ENCODE peak calls at places on chromosome 1, in eight cellular contexts. M is hepatocyte, V is neural progenitor cell, N is HCT116, R is GM23338, H is OCI-LY7, J is MM.1S, Q is SK-N-SH. E is an unnamed sample.
A peak's percentile ranks its signal among the peaks of the same experiment; 100 is the strongest.

GRCh38 chr1:21913258-21913657 is 23.9 kb downstream of the HSPG2 start:
- DNase-seq in M (no peak), V (no peak), N (no peak), R (peak; percentile 85), H (no peak), J (no peak), Q (no peak), E (no peak)

GRCh38 chr1:9273177-9273576 is 19.5 kb upstream of the SPSB1 start:
- DNase-seq in M (no peak), V (no peak), N (no peak), R (no peak), H (no peak), J (no peak), Q (no peak), E (no peak)

GRCh38 chr1:247118946-247119446 is 14.8 kb upstream of the ZNF669 start:
- DNase-seq in M (no peak), V (peak; percentile 64), N (peak; percentile 22), R (peak; percentile 97), H (peak; percentile 47), J (peak; percentile 9), Q (peak; percentile 72), E (peak; percentile 66)

GRCh38 chr1:34354367-34354766 is 177.7 kb downstream of the C1orf94 start:
- DNase-seq in M (no peak), V (no peak), N (no peak), R (peak; percentile 10), H (no peak), J (no peak), Q (no peak), E (no peak)

GRCh38 chr1:21919520-21919919 is 17.6 kb downstream of the HSPG2 start:
- DNase-seq in M (no peak), V (no peak), N (no peak), R (no peak), H (no peak), J (no peak), Q (no peak), E (peak; percentile 96)

GRCh38 chr1:25031601-25031965 is 101.5 kb upstream of the RUNX3 start:
- DNase-seq in M (no peak), V (no peak), N (no peak), R (no peak), H (peak; percentile 28), J (no peak), Q (no peak), E (no peak)

GRCh38 chr1:222006715-222007114 is 264.8 kb upstream of the DUSP10 start:
- DNase-seq in M (no peak), V (no peak), N (no peak), R (no peak), H (no peak), J (no peak), Q (peak; percentile 36), E (no peak)

GRCh38 chr1:102693345-102693744 is 415.0 kb downstream of the COL11A1 start:
- DNase-seq in M (no peak), V (no peak), N (no peak), R (no peak), H (no peak), J (no peak), Q (no peak), E (no peak)

GRCh38 chr1:243798726-243799125 is 51.3 kb downstream of the AKT3 start:
- DNase-seq in M (no peak), V (no peak), N (peak; percentile 3), R (no peak), H (no peak), J (no peak), Q (no peak), E (peak; percentile 96)

GRCh38 chr1:221714227-221715116 is 27.4 kb downstream of the DUSP10 start:
- DNase-seq in M (no peak), V (peak; percentile 20), N (no peak), R (peak; percentile 8), H (no peak), J (no peak), Q (no peak), E (no peak)

GRCh38 chr1:19892628-19893168 is 10.5 kb downstream of the OTUD3 start:
- DNase-seq in M (no peak), V (no peak), N (no peak), R (no peak), H (no peak), J (no peak), Q (no peak), E (peak; percentile 40)

GRCh38 chr1:18230840-18231239 is 123.2 kb downstream of the IGSF21 start:
- DNase-seq in M (no peak), V (no peak), N (no peak), R (no peak), H (no peak), J (no peak), Q (no peak), E (no peak)

GRCh38 chr1:1285102-1285571 is 4.9 kb downstream of the SCNN1D start:
- DNase-seq in M (no peak), V (no peak), N (no peak), R (no peak), H (no peak), J (no peak), Q (no peak), E (no peak)

GRCh38 chr1:9482816-9483572 is 56.3 kb upstream of the SLC25A33 start:
- DNase-seq in M (no peak), V (no peak), N (no peak), R (no peak), H (no peak), J (no peak), Q (peak; percentile 1), E (no peak)

GRCh38 chr1:41294213-41294612 is 52.1 kb upstream of the SCMH1 start:
- DNase-seq in M (no peak), V (no peak), N (no peak), R (no peak), H (no peak), J (no peak), Q (no peak), E (no peak)

GRCh38 chr1:63704443-63704842 is 69.4 kb upstream of the ROR1 start:
- DNase-seq in M (no peak), V (no peak), N (no peak), R (no peak), H (no peak), J (no peak), Q (no peak), E (no peak)

GRCh38 chr1:224637510-224637909 is 21.4 kb downstream of the CNIH3 start:
- DNase-seq in M (no peak), V (no peak), N (no peak), R (peak; percentile 15), H (no peak), J (no peak), Q (no peak), E (peak; percentile 81)

GRCh38 chr1:155646307-155646706 is 36.3 kb downstream of the MSTO1 start:
- DNase-seq in M (no peak), V (no peak), N (no peak), R (no peak), H (no peak), J (no peak), Q (no peak), E (peak; percentile 32)

GRCh38 chr1:203001986-203002385 is 5.2 kb upstream of the TMEM183A start:
- DNase-seq in M (no peak), V (no peak), N (no peak), R (no peak), H (no peak), J (no peak), Q (no peak), E (no peak)

GRCh38 chr1:220775238-220775853 is 11.4 kb upstream of the MTARC1 start:
- DNase-seq in M (peak; percentile 41), V (peak; percentile 59), N (no peak), R (peak; percentile 75), H (peak; percentile 33), J (peak; percentile 40), Q (peak; percentile 56), E (peak; percentile 39)

GRCh38 chr1:247089616-247090375 is 11.2 kb upstream of the ZNF670 start:
- DNase-seq in M (no peak), V (peak; percentile 25), N (no peak), R (peak; percentile 15), H (no peak), J (no peak), Q (no peak), E (no peak)

GRCh38 chr1:36323636-36324321 is at the start of gene EVA1B:
- DNase-seq in M (peak; percentile 90), V (peak; percentile 75), N (no peak), R (peak; percentile 76), H (peak; percentile 29), J (peak; percentile 65), Q (peak; percentile 90), E (peak; percentile 79)
- TF ChIP-seq EZH2phosphoT487 in M (no peak), V (no peak), N (no peak), R (no peak), H (no peak), J (no peak), Q (no peak), E (no peak)

GRCh38 chr1:43338001-43338400 is 383 bp downstream of the MPL start:
- DNase-seq in M (no peak), V (no peak), N (no peak), R (no peak), H (no peak), J (no peak), Q (no peak), E (no peak)
- H3K4me2 ChIP-seq in M (no peak overlapping the region), V (no peak overlapping the region), N (no peak overlapping the region), R (no peak overlapping the region), H (no peak overlapping the region), J (no peak overlapping the region), Q (no peak overlapping the region), E (no peak overlapping the region)

DNA sequence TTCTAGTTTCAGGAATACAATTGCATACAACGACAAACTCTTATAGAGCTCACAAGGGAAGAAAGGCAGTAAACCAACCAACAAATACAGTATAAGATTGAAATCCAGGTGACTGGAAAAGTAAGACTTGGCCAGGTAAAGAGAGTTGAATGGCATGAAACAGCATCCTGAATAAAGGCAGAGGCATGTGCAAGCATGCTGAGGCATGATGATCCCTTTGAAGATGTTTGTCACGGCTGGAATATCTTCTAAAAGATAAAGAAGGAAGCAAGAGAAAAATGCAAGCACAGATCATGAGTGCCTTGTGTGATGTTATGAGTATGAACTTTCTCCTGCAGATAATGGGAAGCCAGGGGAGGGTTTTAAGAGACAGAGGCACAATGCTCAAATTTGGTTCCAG is 83.3 kb upstream of the SPATA6 start:
- DNase-seq in M (no peak), V (no peak), N (no peak), R (no peak), H (no peak), J (no peak), Q (no peak), E (no peak)
- TF ChIP-seq EZH2phosphoT487 in M (no peak), V (no peak), N (no peak), R (no peak), H (no peak), J (no peak), Q (no peak), E (no peak)

DNA sequence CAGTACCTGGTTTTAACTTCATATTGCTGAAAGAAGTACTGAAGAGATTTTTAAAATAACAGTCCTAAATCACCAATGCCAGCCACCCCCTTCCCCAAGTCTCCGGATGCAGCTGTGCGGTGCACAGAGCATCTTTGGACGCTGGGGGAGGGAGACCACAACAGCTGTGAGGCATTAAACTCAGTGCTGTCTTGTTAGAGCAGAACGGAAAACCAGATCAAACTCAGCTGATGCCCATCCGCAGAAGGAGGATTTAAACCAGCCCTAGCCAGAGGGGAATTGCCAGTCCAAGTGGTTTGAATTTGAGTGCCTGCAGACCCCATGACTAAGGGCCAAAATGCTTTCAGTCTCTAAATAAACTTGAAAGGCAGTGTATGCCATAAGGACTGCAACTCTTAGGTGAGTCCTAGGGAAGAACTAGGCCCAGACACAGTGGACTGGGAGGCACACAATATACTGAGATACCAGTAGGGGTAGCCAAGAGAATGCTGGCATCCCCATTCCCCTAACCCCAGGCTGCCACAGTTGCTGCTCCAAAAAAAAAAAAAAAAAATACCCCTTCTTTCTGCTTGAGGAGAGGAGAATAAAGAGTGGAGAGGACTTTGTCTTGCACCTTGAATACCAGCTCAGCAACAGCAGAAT is 576.2 kb downstream of the NEGR1 start:
- DNase-seq in M (peak; percentile 4), V (peak; percentile 6), N (no peak), R (no peak), H (no peak), J (peak; percentile 84), Q (peak; percentile 46), E (no peak)
- H3K4me2 ChIP-seq in M (no peak overlapping the region), V (no peak overlapping the region), N (no peak overlapping the region), R (no peak overlapping the region), H (no peak overlapping the region), J (peak overlapping the region; percentile 15), Q (no peak overlapping the region), E (no peak overlapping the region)

E was measured in GM23248.